ENCODE peak calls at places on chromosomes 6 and 20, in six cellular contexts. One of them, this sample, is unnamed.

GRCh38 chr6:36947570-36948351 is 6.8 kb upstream of the PI16 start:
- DNase-seq in SK-N-SH: no peak
- DNase-seq in HepG2: no peak
- DNase-seq in H1: no peak
- DNase-seq in GM12878: no peak
- DNase-seq in K562: no peak
- DNase-seq in this sample: no peak

GRCh38 chr6:36384095-36384494 is 3.4 kb downstream of the ETV7 start:
- DNase-seq in SK-N-SH: no peak
- DNase-seq in HepG2: no peak
- DNase-seq in H1: no peak
- DNase-seq in GM12878: no peak
- DNase-seq in K562: no peak
- DNase-seq in this sample: no peak

GRCh38 chr6:170108456-170108855 is 182.4 kb downstream of the DLL1 start:
- DNase-seq in SK-N-SH: peak; percentile 13
- DNase-seq in HepG2: no peak
- DNase-seq in H1: peak; percentile 32
- DNase-seq in GM12878: no peak
- DNase-seq in K562: no peak
- DNase-seq in this sample: no peak

GRCh38 chr6:106470811-106471210 is 110.3 kb downstream of the CRYBG1 start:
- DNase-seq in SK-N-SH: no peak
- DNase-seq in HepG2: no peak
- DNase-seq in H1: no peak
- DNase-seq in GM12878: no peak
- DNase-seq in K562: no peak
- DNase-seq in this sample: no peak

GRCh38 chr20:62770111-62770910 is 26.0 kb upstream of the MRGBP start:
- DNase-seq in SK-N-SH: no peak
- DNase-seq in HepG2: no peak
- DNase-seq in H1: no peak
- DNase-seq in GM12878: no peak
- DNase-seq in K562: no peak
- DNase-seq in this sample: no peak

GRCh38 chr20:15740046-15740775 is 833.0 kb downstream of the KIF16B start:
- DNase-seq in SK-N-SH: no peak
- DNase-seq in HepG2: no peak
- DNase-seq in H1: no peak
- DNase-seq in GM12878: no peak
- DNase-seq in K562: no peak
- DNase-seq in this sample: no peak

GRCh38 chr20:48776306-48776705 is 51.5 kb downstream of the PREX1 start:
- DNase-seq in SK-N-SH: peak; percentile 67
- DNase-seq in HepG2: no peak
- DNase-seq in H1: no peak
- DNase-seq in GM12878: no peak
- DNase-seq in K562: no peak
- DNase-seq in this sample: no peak

GRCh38 chr20:19692100-19692499 is 66.0 kb upstream of the RIN2 start:
- DNase-seq in SK-N-SH: no peak
- DNase-seq in HepG2: no peak
- DNase-seq in H1: no peak
- DNase-seq in GM12878: no peak
- DNase-seq in K562: no peak
- DNase-seq in this sample: no peak

GRCh38 chr6:79710127-79710526 is 79.0 kb downstream of the SH3BGRL2 start:
- DNase-seq in SK-N-SH: no peak
- DNase-seq in HepG2: no peak
- DNase-seq in H1: no peak
- DNase-seq in GM12878: no peak
- DNase-seq in K562: no peak
- DNase-seq in this sample: no peak

GRCh38 chr6:2900821-2901644 is 2.1 kb downstream of the SERPINB9 start:
- DNase-seq in SK-N-SH: no peak
- DNase-seq in HepG2: no peak
- DNase-seq in H1: no peak
- DNase-seq in GM12878: no peak
- DNase-seq in K562: no peak
- DNase-seq in this sample: no peak

GRCh38 chr6:150930816-150931215 is 65.3 kb downstream of the MTHFD1L start:
- DNase-seq in SK-N-SH: no peak
- DNase-seq in HepG2: no peak
- DNase-seq in H1: no peak
- DNase-seq in GM12878: no peak
- DNase-seq in K562: no peak
- DNase-seq in this sample: peak; percentile 13

GRCh38 chr6:9412951-9413559 is 977.7 kb upstream of the SLC35B3 start:
- DNase-seq in SK-N-SH: peak; percentile 35
- DNase-seq in HepG2: peak; percentile 41
- DNase-seq in H1: no peak
- DNase-seq in GM12878: no peak
- DNase-seq in K562: peak; percentile 17
- DNase-seq in this sample: no peak

GRCh38 chr20:38935967-38936407 is 9.8 kb downstream of the FAM83D start:
- DNase-seq in SK-N-SH: no peak
- DNase-seq in HepG2: no peak
- DNase-seq in H1: no peak
- DNase-seq in GM12878: no peak
- DNase-seq in K562: no peak
- DNase-seq in this sample: no peak

GRCh38 chr6:10322991-10323390 is 91.9 kb downstream of the TFAP2A start:
- DNase-seq in SK-N-SH: no peak
- DNase-seq in HepG2: no peak
- DNase-seq in H1: no peak
- DNase-seq in GM12878: no peak
- DNase-seq in K562: no peak
- DNase-seq in this sample: no peak

GRCh38 chr6:40668203-40668602 is 81.0 kb upstream of the LRFN2 start:
- DNase-seq in SK-N-SH: peak; percentile 53
- DNase-seq in HepG2: no peak
- DNase-seq in H1: no peak
- DNase-seq in GM12878: no peak
- DNase-seq in K562: peak; percentile 17
- DNase-seq in this sample: no peak

GRCh38 chr6:150471276-150471675 is 102.5 kb downstream of the IYD start:
- DNase-seq in SK-N-SH: no peak
- DNase-seq in HepG2: no peak
- DNase-seq in H1: no peak
- DNase-seq in GM12878: no peak
- DNase-seq in K562: no peak
- DNase-seq in this sample: no peak

GRCh38 chr6:19472168-19472567 is 365.0 kb upstream of the ID4 start:
- DNase-seq in SK-N-SH: no peak
- DNase-seq in HepG2: no peak
- DNase-seq in H1: no peak
- DNase-seq in GM12878: no peak
- DNase-seq in K562: no peak
- DNase-seq in this sample: peak; percentile 89

GRCh38 chr20:10475225-10475624 is 40.1 kb downstream of the SLX4IP start:
- DNase-seq in SK-N-SH: no peak
- DNase-seq in HepG2: no peak
- DNase-seq in H1: no peak
- DNase-seq in GM12878: no peak
- DNase-seq in K562: no peak
- DNase-seq in this sample: no peak

GRCh38 chr20:15342987-15343639 is 1005.7 kb upstream of the FLRT3 start:
- DNase-seq in SK-N-SH: no peak
- DNase-seq in HepG2: no peak
- DNase-seq in H1: no peak
- DNase-seq in GM12878: no peak
- DNase-seq in K562: no peak
- DNase-seq in this sample: no peak

GRCh38 chr6:46281110-46281509 is 110.3 kb upstream of the ENPP5 start:
- DNase-seq in SK-N-SH: no peak
- DNase-seq in HepG2: no peak
- DNase-seq in H1: no peak
- DNase-seq in GM12878: no peak
- DNase-seq in K562: no peak
- DNase-seq in this sample: no peak

GRCh38 chr6:161222706-161223234 is 51.1 kb downstream of the AGPAT4 start:
- DNase-seq in SK-N-SH: no peak
- DNase-seq in HepG2: no peak
- DNase-seq in H1: no peak
- DNase-seq in GM12878: no peak
- DNase-seq in K562: no peak
- DNase-seq in this sample: no peak

GRCh38 chr20:2806351-2806701 is 5.9 kb upstream of the CPXM1 start:
- DNase-seq in SK-N-SH: no peak
- DNase-seq in HepG2: no peak
- DNase-seq in H1: no peak
- DNase-seq in GM12878: no peak
- DNase-seq in K562: no peak
- DNase-seq in this sample: no peak

GRCh38 chr6:9250852-9251251 is 815.5 kb upstream of the SLC35B3 start:
- DNase-seq in SK-N-SH: peak; percentile 2
- DNase-seq in HepG2: peak; percentile 16
- DNase-seq in H1: peak; percentile 64
- DNase-seq in GM12878: no peak
- DNase-seq in K562: no peak
- DNase-seq in this sample: peak; percentile 64

DNA sequence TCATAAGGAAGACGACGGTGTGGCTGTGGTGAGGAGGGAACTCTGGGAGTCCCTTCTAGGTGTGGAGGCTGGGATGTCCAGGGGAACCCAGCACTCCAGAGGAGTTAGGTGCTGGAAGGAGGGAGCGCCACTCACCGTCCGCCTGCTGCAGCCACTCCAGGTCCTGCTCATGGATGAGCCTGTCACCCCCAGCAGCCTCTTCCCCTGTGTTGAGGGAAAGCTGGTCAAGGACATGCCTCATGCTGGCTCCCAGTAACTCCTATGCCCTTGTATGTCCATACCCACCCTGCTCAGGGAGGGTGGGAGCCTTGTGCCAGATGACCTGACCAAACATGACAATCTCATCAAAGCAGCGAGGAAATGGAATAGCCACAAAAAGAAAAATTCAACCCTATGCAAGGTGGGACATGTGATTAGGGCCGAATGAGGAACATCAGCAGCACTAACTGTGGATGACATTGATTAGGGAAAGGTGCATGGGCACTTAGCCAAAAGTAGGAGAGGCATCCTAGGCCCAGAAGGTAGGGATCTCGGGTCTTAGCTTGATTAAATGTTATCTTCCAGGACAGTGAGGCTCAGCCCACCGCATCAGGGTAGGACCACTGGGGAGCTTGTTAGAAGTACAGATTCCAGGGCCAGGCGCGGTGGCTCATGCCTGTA is 3.0 kb downstream of the DNPH1 start:
- DNase-seq in SK-N-SH: no peak
- DNase-seq in HepG2: no peak
- DNase-seq in H1: no peak
- DNase-seq in GM12878: no peak
- DNase-seq in K562: no peak
- DNase-seq in this sample: no peak
- TF ChIP-seq CHD2 in SK-N-SH: no peak
- TF ChIP-seq CHD2 in HepG2: no peak
- TF ChIP-seq CHD2 in H1: no peak
- TF ChIP-seq CHD2 in GM12878: no peak
- TF ChIP-seq CHD2 in K562: no peak
- TF ChIP-seq CHD2 in this sample: no peak

DNA sequence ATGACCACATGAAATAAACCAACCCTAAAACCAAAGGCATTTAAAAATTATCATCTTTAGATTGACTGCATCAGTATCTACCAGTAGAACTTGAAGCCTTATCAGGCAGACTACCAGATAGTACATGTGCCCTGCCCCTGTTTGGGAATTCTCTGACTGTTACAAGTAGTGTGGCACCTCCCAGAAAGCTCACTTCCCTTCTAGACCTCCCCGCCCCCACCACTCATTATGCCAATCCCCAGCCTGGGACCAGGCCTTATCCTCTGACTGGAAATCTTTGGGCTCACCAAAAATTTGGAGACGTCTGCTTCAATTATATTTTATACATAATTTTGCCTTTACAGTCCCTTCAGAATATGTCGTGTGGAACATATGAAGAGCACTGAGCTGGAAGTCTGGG is 155.6 kb downstream of the TFAP2B start:
- DNase-seq in SK-N-SH: no peak
- DNase-seq in HepG2: no peak
- DNase-seq in H1: no peak
- DNase-seq in GM12878: no peak
- DNase-seq in K562: no peak
- DNase-seq in this sample: no peak
- H3K4me2 ChIP-seq in SK-N-SH: no peak overlapping the region
- H3K4me2 ChIP-seq in HepG2: no peak overlapping the region
- H3K4me2 ChIP-seq in H1: no peak overlapping the region
- H3K4me2 ChIP-seq in GM12878: no peak overlapping the region
- H3K4me2 ChIP-seq in K562: no peak overlapping the region
- H3K4me2 ChIP-seq in this sample: no peak overlapping the region

DNA sequence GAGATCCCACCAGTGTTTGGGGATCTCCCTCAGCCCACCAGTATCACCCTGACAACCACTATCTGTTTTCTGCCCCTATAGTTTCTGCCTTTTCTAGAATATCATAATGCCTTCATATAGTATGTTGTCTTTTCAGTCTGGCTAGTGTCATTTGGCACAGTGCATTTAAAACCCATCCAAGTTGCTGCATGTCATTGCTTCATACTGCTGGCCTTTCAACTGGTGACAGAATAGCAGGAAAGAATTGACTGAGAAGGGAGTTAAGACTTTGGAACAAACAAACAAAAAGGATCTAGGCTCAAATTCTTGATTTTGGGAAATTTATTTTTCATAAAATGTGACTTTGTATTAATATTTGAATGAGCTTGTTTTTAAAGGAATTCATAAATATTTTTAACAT is 4.5 kb downstream of the LMBRD1 start:
- DNase-seq in SK-N-SH: no peak
- DNase-seq in HepG2: no peak
- DNase-seq in H1: no peak
- DNase-seq in GM12878: no peak
- DNase-seq in K562: no peak
- DNase-seq in this sample: no peak
- TF ChIP-seq CHD2 in SK-N-SH: no peak
- TF ChIP-seq CHD2 in HepG2: no peak
- TF ChIP-seq CHD2 in H1: no peak
- TF ChIP-seq CHD2 in GM12878: no peak
- TF ChIP-seq CHD2 in K562: no peak
- TF ChIP-seq CHD2 in this sample: no peak

GRCh38 chr20:44958276-44958675 is 1.9 kb downstream of the TOMM34 start:
- DNase-seq in SK-N-SH: no peak
- DNase-seq in HepG2: no peak
- DNase-seq in H1: no peak
- DNase-seq in GM12878: no peak
- DNase-seq in K562: no peak
- DNase-seq in this sample: no peak
- H3K4me2 ChIP-seq in SK-N-SH: peak overlapping the region; percentile 96
- H3K4me2 ChIP-seq in HepG2: peak overlapping the region; percentile 96
- H3K4me2 ChIP-seq in H1: no peak overlapping the region
- H3K4me2 ChIP-seq in GM12878: peak overlapping the region; percentile 94
- H3K4me2 ChIP-seq in K562: peak overlapping the region; percentile 81
- H3K4me2 ChIP-seq in this sample: peak overlapping the region; percentile 88

GRCh38 chr6:31580807-31581437 is 1.3 kb downstream of the LTB start:
- DNase-seq in SK-N-SH: peak; percentile 97
- DNase-seq in HepG2: peak; percentile 61
- DNase-seq in H1: peak; percentile 96
- DNase-seq in GM12878: no peak
- DNase-seq in K562: peak; percentile 98
- DNase-seq in this sample: peak; percentile 64
- TF ChIP-seq CHD2 in SK-N-SH: no peak
- TF ChIP-seq CHD2 in HepG2: no peak
- TF ChIP-seq CHD2 in H1: no peak
- TF ChIP-seq CHD2 in GM12878: no peak
- TF ChIP-seq CHD2 in K562: peak; percentile 46
- TF ChIP-seq CHD2 in this sample: no peak

This sample was measured in A549.